ENCODE peak calls at places on chromosomes 7 and 10, in five cellular contexts. V is central memory CD8-positive, alpha-beta T cell; H is Right ventricle myocardium inferior; Y is Panc1; Q is activated T-cell treated with anti-CD3 and anti-CD28 coated beads, Interleukin-2, amount 50 U/mL, for 4 hours. A is an unnamed sample.

GRCh38 chr7:127812540-127812939 is 160.5 kb downstream of the SND1 start:
- ATAC-seq in Q (no peak), V (no peak), H (no peak), Y (no peak), A (no peak)

GRCh38 chr10:74889662-74889998 is 63.2 kb downstream of the KAT6B start:
- ATAC-seq in Q (no peak), Y (peak), H (no peak), V (no peak), A (no peak)

GRCh38 chr7:140594131-140594691 is 46.4 kb downstream of the DENND2A start:
- ATAC-seq in H (no peak), Y (no peak), Q (no peak), V (no peak), A (peak)

GRCh38 chr10:18594574-18595156 is 56.7 kb downstream of the NSUN6 start:
- ATAC-seq in Q (no peak), H (no peak), V (no peak), Y (peak), A (no peak)

GRCh38 chr7:22662031-22662430 is 65.0 kb upstream of the IL6 start:
- ATAC-seq in Y (no peak), Q (peak), H (no peak), V (peak), A (no peak)

GRCh38 chr10:557792-558328 is 131.6 kb downstream of the DIP2C start:
- ATAC-seq in Y (no peak), Q (no peak), H (no peak), V (no peak), A (no peak)

GRCh38 chr10:23047201-23048050 is 48.0 kb upstream of the MSRB2 start:
- ATAC-seq in V (no peak), Q (no peak), Y (no peak), H (peak), A (no peak)

GRCh38 chr10:95457319-95457886 is 103.8 kb downstream of the SORBS1 start:
- ATAC-seq in H (no peak), V (no peak), Y (peak), Q (no peak), A (no peak)

GRCh38 chr7:116598278-116598677 is 73.4 kb downstream of the CAV1 start:
- ATAC-seq in Y (peak), Q (no peak), H (no peak), V (no peak), A (no peak)

GRCh38 chr7:35647171-35647574 is 47.8 kb downstream of the HERPUD2 start:
- ATAC-seq in H (peak), Q (peak), V (no peak), Y (no peak), A (no peak)

GRCh38 chr7:3217166-3217565 is 83.9 kb upstream of the SDK1 start:
- ATAC-seq in H (peak), Y (peak), V (no peak), Q (no peak), A (no peak)

GRCh38 chr10:79316671-79317431 is 30.4 kb upstream of the PPIF start:
- ATAC-seq in H (peak), V (peak), Q (peak), Y (peak), A (peak)

GRCh38 chr7:117009705-117010361 is 56.5 kb downstream of the ST7 start:
- ATAC-seq in V (no peak), H (no peak), Q (peak), Y (no peak), A (no peak)

GRCh38 chr7:18974803-18975202 is 142.6 kb downstream of the TWIST1 start:
- ATAC-seq in Y (no peak), Q (no peak), H (no peak), V (no peak), A (no peak)

GRCh38 chr10:33117816-33118215 is 159.8 kb upstream of the ITGB1 start:
- ATAC-seq in V (peak), Y (no peak), H (no peak), Q (no peak), A (no peak)

GRCh38 chr10:44278669-44279337 is 106.1 kb downstream of the CXCL12 start:
- ATAC-seq in V (no peak), Q (no peak), H (no peak), Y (no peak), A (no peak)

GRCh38 chr7:16846611-16847165 is 35.1 kb downstream of the AGR3 start:
- ATAC-seq in Q (no peak), H (no peak), V (no peak), Y (no peak), A (no peak)

GRCh38 chr7:90966346-90966745 is 297.9 kb upstream of the FZD1 start:
- ATAC-seq in Y (no peak), Q (no peak), V (no peak), H (no peak), A (no peak)

GRCh38 chr7:128091106-128091505 is 59.9 kb upstream of the LRRC4 start:
- ATAC-seq in H (no peak), Y (no peak), Q (no peak), V (no peak), A (no peak)

GRCh38 chr10:11538834-11539190 is 72.6 kb downstream of the USP6NL start:
- ATAC-seq in Q (no peak), H (no peak), V (no peak), Y (peak), A (no peak)

GRCh38 chr7:41889040-41889439 is 186.2 kb upstream of the INHBA start:
- ATAC-seq in Q (peak), H (no peak), Y (no peak), V (no peak), A (no peak)

GRCh38 chr10:125283191-125283590 is 122.8 kb upstream of the CTBP2 start:
- ATAC-seq in H (no peak), Y (no peak), Q (no peak), V (no peak), A (no peak)

GRCh38 chr7:148611692-148612091 is 21.1 kb downstream of the C7orf33 start:
- ATAC-seq in Y (no peak), V (no peak), H (no peak), Q (no peak), A (no peak)

GRCh38 chr7:77684030-77684429 is 12.2 kb upstream of the RSBN1L start:
- ATAC-seq in Y (no peak), H (peak), V (no peak), Q (no peak), A (peak)

GRCh38 chr10:131094406-131095108 is 217.0 kb downstream of the TCERG1L start:
- ATAC-seq in H (no peak), Y (peak), V (no peak), Q (no peak), A (no peak)

GRCh38 chr10:70985824-70986336 is 97.5 kb upstream of the PCBD1 start:
- ATAC-seq in Y (peak), V (peak), Q (no peak), H (peak), A (no peak)

GRCh38 chr10:131534836-131535235 is 223.3 kb upstream of the TCERG1L start:
- ATAC-seq in Q (no peak), Y (no peak), V (no peak), H (no peak), A (no peak)